ENCODE peak calls at places on chromosome 18, in eight cellular contexts. O, N, P, R, D, W, F and Y are unnamed samples.

GRCh38 chr18:12741351-12741750 is 38.5 kb downstream of the PSMG2 start:
- DNase-seq in O (no peak), N (no peak), P (no peak), R (peak), D (peak), W (no peak), F (no peak), Y (peak)

GRCh38 chr18:23716516-23716915 is 27.3 kb downstream of the LAMA3 start:
- DNase-seq in O (no peak), N (no peak), P (no peak), R (peak), D (peak), W (peak), F (no peak), Y (peak)

GRCh38 chr18:79965119-79965902 is 868 bp downstream of the HSBP1L1 start:
- DNase-seq in O (no peak), N (no peak), P (peak), R (peak), D (peak), W (peak), F (peak), Y (peak)

GRCh38 chr18:54828290-54828871 is at the start of gene RAB27B:
- DNase-seq in O (peak), N (peak), P (peak), R (peak), D (peak), W (peak), F (no peak), Y (peak)

GRCh38 chr18:79246309-79247108 is 149.2 kb upstream of the NFATC1 start:
- DNase-seq in O (peak), N (peak), P (peak), R (peak), D (peak), W (no peak), F (peak), Y (peak)

GRCh38 chr18:14976736-14977430 is 228.9 kb downstream of the ANKRD30B start:
- DNase-seq in O (no peak), N (no peak), P (no peak), R (peak), D (peak), W (no peak), F (no peak), Y (peak)

GRCh38 chr18:46672062-46672970 is 15.3 kb upstream of the LOXHD1 start:
- DNase-seq in O (no peak), N (no peak), P (no peak), R (peak), D (peak), W (no peak), F (no peak), Y (peak)

GRCh38 chr18:54737986-54738385 is 90.3 kb upstream of the RAB27B start:
- DNase-seq in O (no peak), N (no peak), P (no peak), R (peak), D (peak), W (no peak), F (no peak), Y (peak)

GRCh38 chr18:26639149-26639548 is 90.8 kb upstream of the KCTD1 start:
- DNase-seq in O (no peak), N (no peak), P (no peak), R (no peak), D (no peak), W (no peak), F (no peak), Y (no peak)

GRCh38 chr18:33700513-33700976 is 122.5 kb downstream of the ASXL3 start:
- DNase-seq in O (no peak), N (no peak), P (no peak), R (no peak), D (peak), W (no peak), F (no peak), Y (no peak)

GRCh38 chr18:42131940-42132244 is 176.9 kb downstream of the PIK3C3 start:
- DNase-seq in O (no peak), N (no peak), P (no peak), R (no peak), D (no peak), W (no peak), F (no peak), Y (no peak)

GRCh38 chr18:73735836-73736235 is 411.8 kb downstream of the FBXO15 start:
- DNase-seq in O (no peak), N (no peak), P (no peak), R (no peak), D (no peak), W (no peak), F (no peak), Y (no peak)

DNA sequence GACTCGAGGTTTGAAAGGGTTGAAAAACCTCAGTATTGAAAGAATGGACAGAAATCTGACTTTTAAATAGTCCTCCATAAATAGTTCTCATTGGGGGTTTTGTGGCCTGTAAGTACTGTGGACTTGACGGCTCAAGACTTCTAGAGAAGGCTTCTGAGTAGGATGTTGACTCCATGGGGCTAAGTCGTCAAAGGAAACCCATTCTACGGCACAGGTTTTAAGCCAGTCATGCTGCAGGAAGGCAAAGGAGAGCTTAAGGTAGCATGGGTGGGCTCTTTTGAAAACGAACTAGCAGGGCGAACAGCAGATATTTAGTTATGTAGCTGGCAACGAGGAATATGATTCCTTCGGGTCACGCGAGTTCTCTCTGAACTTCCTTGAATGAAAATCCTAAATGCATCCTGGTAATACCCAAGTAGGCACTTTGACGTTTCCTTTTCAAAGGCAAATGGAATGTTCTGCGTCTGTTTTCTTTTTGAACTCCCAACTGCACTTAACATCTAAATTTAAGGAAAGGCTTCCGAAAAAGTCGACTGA is 1.1 kb upstream of the NEDD4L start:
- DNase-seq in O (no peak), N (no peak), P (no peak), R (no peak), D (no peak), W (no peak), F (no peak), Y (no peak)
- H3K4me3 ChIP-seq in O (peak), N (peak), P (peak), R (peak), D (peak), W (peak), F (no peak), Y (peak)

DNA sequence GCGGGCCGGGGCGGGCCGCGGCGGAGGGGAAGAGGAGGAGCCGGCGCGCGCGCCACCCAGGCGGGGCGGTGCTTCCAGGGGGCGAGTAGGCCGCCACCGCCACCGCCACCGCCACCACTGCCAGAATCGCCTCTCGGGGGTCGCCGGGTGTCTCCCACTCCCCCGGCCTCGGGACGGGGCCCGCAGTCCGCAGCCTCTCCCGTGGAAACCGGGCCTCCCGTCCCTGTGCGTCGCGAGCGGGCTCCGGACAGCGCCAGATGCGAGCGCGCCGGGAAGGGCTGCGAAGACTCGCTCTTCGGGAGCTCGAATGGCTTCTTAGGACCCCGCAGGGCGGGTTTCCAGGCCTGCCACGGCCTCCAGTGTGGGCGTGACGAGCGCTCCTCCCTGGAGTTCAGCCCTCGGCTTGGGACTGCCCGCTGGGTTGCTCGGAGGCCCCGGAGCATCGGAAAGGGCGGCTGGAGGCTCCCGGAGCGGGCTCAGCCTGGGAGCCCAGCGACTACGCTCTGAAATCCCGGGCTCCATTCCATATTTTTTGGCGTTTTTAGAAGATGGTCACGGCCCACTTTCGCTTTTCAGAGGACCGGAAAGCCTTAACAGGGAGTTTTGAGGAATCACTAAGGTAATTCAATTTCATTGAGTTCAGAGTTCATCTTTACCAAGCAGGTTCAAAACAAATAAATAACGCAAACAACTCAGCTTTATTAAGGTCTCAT is 391 bp upstream of the KDSR start:
- DNase-seq in O (peak), N (peak), P (peak), R (peak), D (peak), W (peak), F (peak), Y (peak)
- TF ChIP-seq CTCF in O (no peak), N (no peak), P (peak), R (no peak), D (no peak), W (no peak), F (no peak), Y (no peak)

GRCh38 chr18:49811151-49811938 is 2.0 kb downstream of the ACAA2 start:
- DNase-seq in O (no peak), N (no peak), P (no peak), R (no peak), D (no peak), W (no peak), F (no peak), Y (no peak)
- H3K4me3 ChIP-seq in O (no peak), N (no peak), P (no peak), R (no peak), D (no peak), W (peak), F (no peak), Y (no peak)

GRCh38 chr18:10543277-10543676 is 17.4 kb downstream of the NAPG start:
- DNase-seq in O (no peak), N (no peak), P (no peak), R (no peak), D (no peak), W (no peak), F (no peak), Y (no peak)

GRCh38 chr18:10546557-10547300 is 20.9 kb downstream of the NAPG start:
- DNase-seq in O (no peak), N (peak), P (no peak), R (no peak), D (no peak), W (no peak), F (no peak), Y (no peak)

DNA sequence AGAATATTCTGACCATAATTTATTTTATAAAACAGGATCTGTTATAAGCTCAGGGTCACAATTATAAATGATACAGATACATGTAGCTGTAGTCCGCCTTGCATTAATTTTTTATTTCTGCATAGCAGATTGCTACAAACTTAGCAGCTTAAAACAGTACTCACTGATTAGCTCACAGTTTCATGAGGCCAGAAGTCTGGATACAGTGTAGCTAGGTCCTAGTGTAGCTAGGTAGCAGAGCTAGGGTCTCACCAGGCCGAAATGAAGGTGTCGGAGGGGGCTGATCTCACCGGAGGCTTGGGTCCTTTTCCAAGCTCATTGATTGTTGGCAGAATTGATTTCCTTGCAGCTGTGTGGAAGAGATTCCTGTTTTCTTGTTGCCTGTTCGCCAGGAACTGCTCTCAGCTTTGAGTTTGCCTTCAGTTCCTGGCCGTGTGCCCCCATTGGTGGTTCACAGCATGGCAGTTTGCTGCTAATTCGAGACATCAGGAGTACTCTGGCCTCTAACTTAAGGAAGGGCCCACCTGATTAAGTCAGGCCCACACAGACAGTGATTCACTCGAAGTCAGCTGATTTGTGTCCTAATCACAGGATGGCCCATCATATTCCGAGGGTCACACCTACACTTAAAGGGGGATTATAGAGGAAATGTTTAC is 18.4 kb downstream of the NAPG start:
- DNase-seq in O (no peak), N (no peak), P (no peak), R (no peak), D (no peak), W (no peak), F (no peak), Y (no peak)
- TF ChIP-seq CTCF in O (no peak), N (no peak), P (no peak), R (no peak), D (no peak), W (no peak), F (no peak), Y (no peak)

GRCh38 chr18:50298443-50299284 is 11.2 kb upstream of the CXXC1 start:
- DNase-seq in O (no peak), N (no peak), P (no peak), R (no peak), D (no peak), W (no peak), F (no peak), Y (no peak)
- H3K4me3 ChIP-seq in O (no peak), N (no peak), P (peak), R (peak), D (peak), W (peak), F (no peak), Y (peak)

DNA sequence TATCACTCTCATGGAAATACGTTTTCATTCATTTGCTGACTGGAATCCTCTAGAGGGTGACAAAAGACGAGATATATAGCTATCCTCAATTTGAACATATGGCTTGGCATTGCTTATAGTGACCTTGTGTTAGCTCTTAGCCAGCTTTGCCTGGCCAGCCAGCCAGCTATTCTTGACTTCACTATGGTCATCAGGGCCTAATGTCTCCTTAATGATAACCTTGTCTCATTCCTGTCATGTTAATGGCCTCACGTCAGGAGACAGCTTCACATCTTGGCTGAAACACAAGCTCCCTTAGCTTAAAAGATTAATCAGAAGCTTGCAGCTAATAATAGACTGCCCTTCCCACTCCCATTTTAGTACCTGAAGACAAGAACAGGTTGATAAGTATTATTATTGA is 1517.5 kb upstream of the PIK3C3 start:
- DNase-seq in O (no peak), N (peak), P (no peak), R (no peak), D (no peak), W (no peak), F (no peak), Y (no peak)
- TF ChIP-seq CTCF in O (peak), N (no peak), P (no peak), R (no peak), D (no peak), W (no peak), F (no peak), Y (no peak)